ENCODE peak calls at places on chromosomes 7 and 10, in seven cellular contexts. B is HuH-7.5, X is NCI-H446 treated with DMSO at 0.1 percent for 48 hours, I is neural crest cell, S is NCI-H748 treated with DMSO at 0.1 percent for 48 hours, L is right cardiac atrium, P is NCI-H1105. Z is an unnamed sample.

GRCh38 chr7:105656922-105657521 is 75.7 kb upstream of the EFCAB10 start:
- DNase-seq in B (no peak), X (no peak), I (peak; percentile 59), S (no peak), L (peak; percentile 28), P (no peak), Z (peak; percentile 28)

GRCh38 chr10:14254368-14254767 is 76.4 kb downstream of the FRMD4A start:
- DNase-seq in B (no peak), X (no peak), I (no peak), S (no peak), L (no peak), P (no peak), Z (no peak)

GRCh38 chr10:66637273-66638036 is 288.4 kb upstream of the LRRTM3 start:
- DNase-seq in B (no peak), X (no peak), I (no peak), S (no peak), L (no peak), P (no peak), Z (no peak)

GRCh38 chr7:157801109-157801508 is 464.3 kb downstream of the DNAJB6 start:
- DNase-seq in B (no peak), X (no peak), I (no peak), S (no peak), L (no peak), P (no peak), Z (no peak)

GRCh38 chr7:70432567-70433001 is 699.4 kb upstream of the GALNT17 start:
- DNase-seq in B (no peak), X (peak; percentile 97), I (no peak), S (peak; percentile 75), L (no peak), P (peak; percentile 53), Z (no peak)

GRCh38 chr10:131743190-131744151 is 157.3 kb upstream of the PPP2R2D start:
- DNase-seq in B (no peak), X (no peak), I (no peak), S (no peak), L (no peak), P (no peak), Z (no peak)

GRCh38 chr10:127926455-127926854 is 19.6 kb downstream of the PTPRE start:
- DNase-seq in B (no peak), X (no peak), I (no peak), S (no peak), L (no peak), P (no peak), Z (no peak)

GRCh38 chr7:30816291-30817059 is 45.3 kb downstream of the MINDY4 start:
- DNase-seq in B (no peak), X (no peak), I (no peak), S (no peak), L (peak; percentile 62), P (no peak), Z (peak; percentile 74)

GRCh38 chr7:78172138-78172887 is 373.7 kb downstream of the PHTF2 start:
- DNase-seq in B (no peak), X (no peak), I (no peak), S (peak; percentile 71), L (no peak), P (no peak), Z (no peak)

GRCh38 chr10:123614888-123615287 is 51.3 kb upstream of the GPR26 start:
- DNase-seq in B (peak; percentile 38), X (no peak), I (peak; percentile 80), S (no peak), L (peak; percentile 57), P (no peak), Z (peak; percentile 36)

GRCh38 chr7:24656608-24657007 is 83.4 kb downstream of the PALS2 start:
- DNase-seq in B (no peak), X (no peak), I (no peak), S (no peak), L (no peak), P (no peak), Z (no peak)

GRCh38 chr10:1195828-1196227 is 139.6 kb downstream of the WDR37 start:
- DNase-seq in B (no peak), X (no peak), I (no peak), S (no peak), L (no peak), P (no peak), Z (no peak)

GRCh38 chr10:130025326-130025725 is 61.3 kb upstream of the EBF3 start:
- DNase-seq in B (no peak), X (no peak), I (no peak), S (no peak), L (no peak), P (no peak), Z (no peak)

GRCh38 chr7:77855371-77856083 is 57.0 kb downstream of the PHTF2 start:
- DNase-seq in B (no peak), X (peak; percentile 63), I (no peak), S (no peak), L (peak; percentile 35), P (no peak), Z (no peak)

GRCh38 chr7:130365511-130366441 is 14.5 kb upstream of the CPA1 start:
- DNase-seq in B (no peak), X (peak; percentile 91), I (no peak), S (peak; percentile 98), L (no peak), P (peak; percentile 99), Z (peak; percentile 57)

GRCh38 chr10:43682956-43683355 is 34.3 kb upstream of the ZNF32 start:
- DNase-seq in B (no peak), X (no peak), I (no peak), S (no peak), L (no peak), P (no peak), Z (no peak)

GRCh38 chr7:22858640-22859561 is 36.3 kb upstream of the TOMM7 start:
- DNase-seq in B (no peak), X (peak; percentile 40), I (no peak), S (no peak), L (no peak), P (no peak), Z (no peak)

GRCh38 chr10:12644380-12645144 is 295.2 kb downstream of the CAMK1D start:
- DNase-seq in B (no peak), X (no peak), I (no peak), S (no peak), L (no peak), P (no peak), Z (no peak)

GRCh38 chr7:101905203-101905865 is 87.9 kb downstream of the CUX1 start:
- DNase-seq in B (no peak), X (no peak), I (no peak), S (no peak), L (no peak), P (no peak), Z (no peak)

GRCh38 chr10:122655524-122656307 is 43.9 kb downstream of the C10orf120 start:
- DNase-seq in B (no peak), X (no peak), I (no peak), S (no peak), L (no peak), P (no peak), Z (no peak)

GRCh38 chr7:151598045-151598444 is 78.3 kb upstream of the RHEB start:
- DNase-seq in B (no peak), X (no peak), I (no peak), S (no peak), L (no peak), P (no peak), Z (no peak)

GRCh38 chr7:123319911-123320310 is 120.1 kb upstream of the SLC13A1 start:
- DNase-seq in B (no peak), X (no peak), I (no peak), S (no peak), L (no peak), P (no peak), Z (no peak)

GRCh38 chr10:112203328-112204076 is 19.9 kb upstream of the GPAM start:
- DNase-seq in B (no peak), X (no peak), I (no peak), S (no peak), L (no peak), P (no peak), Z (no peak)

GRCh38 chr7:135333196-135333595 is 99.6 kb downstream of the STRA8 start:
- DNase-seq in B (no peak), X (no peak), I (no peak), S (no peak), L (no peak), P (no peak), Z (no peak)

GRCh38 chr10:78774999-78775711 is 293.6 kb upstream of the ZMIZ1 start:
- DNase-seq in B (peak; percentile 61), X (no peak), I (no peak), S (no peak), L (no peak), P (no peak), Z (peak; percentile 18)

GRCh38 chr10:122286872-122287271 is 15.8 kb downstream of the BTBD16 start:
- DNase-seq in B (no peak), X (peak; percentile 54), I (no peak), S (no peak), L (peak; percentile 42), P (no peak), Z (no peak)

GRCh38 chr10:14063531-14064317 is 267.0 kb downstream of the FRMD4A start:
- DNase-seq in B (no peak), X (no peak), I (no peak), S (no peak), L (peak; percentile 53), P (no peak), Z (peak; percentile 44)

GRCh38 chr7:55250313-55250712 is 114.8 kb upstream of the LANCL2 start:
- DNase-seq in B (peak; percentile 81), X (no peak), I (peak; percentile 30), S (peak; percentile 12), L (no peak), P (no peak), Z (peak; percentile 45)

GRCh38 chr7:149686001-149686400 is 87.4 kb downstream of the ZNF467 start:
- DNase-seq in B (no peak), X (no peak), I (no peak), S (no peak), L (no peak), P (no peak), Z (peak; percentile 93)

Z was measured in cardiac muscle cell.